ENCODE peak calls at places on chromosomes 12 and 14, in six cellular contexts. T, M, Y, G, F and J are unnamed samples.

GRCh38 chr12:81136519-81136918 is 58.6 kb downstream of the ACSS3 start:
- DNase-seq in T (no peak), M (no peak), Y (no peak), G (no peak), F (no peak), J (no peak)

GRCh38 chr14:60805881-60806569 is 71.5 kb downstream of the MNAT1 start:
- DNase-seq in T (peak), M (peak), Y (no peak), G (no peak), F (no peak), J (peak)

GRCh38 chr12:132771126-132771838 is 9.7 kb upstream of the ANKLE2 start:
- DNase-seq in T (no peak), M (peak), Y (no peak), G (peak), F (no peak), J (peak)

GRCh38 chr14:91940209-91940608 is 7.3 kb downstream of the FBLN5 start:
- DNase-seq in T (no peak), M (no peak), Y (no peak), G (no peak), F (no peak), J (no peak)

GRCh38 chr12:108066583-108067234 is 62.4 kb upstream of the WSCD2 start:
- DNase-seq in T (no peak), M (no peak), Y (no peak), G (no peak), F (no peak), J (no peak)

GRCh38 chr12:49867580-49868341 is 24.9 kb upstream of the BCDIN3D start:
- DNase-seq in T (no peak), M (no peak), Y (peak), G (no peak), F (no peak), J (no peak)

GRCh38 chr12:6229823-6230222 is 29.6 kb downstream of the CD9 start:
- DNase-seq in T (peak), M (peak), Y (no peak), G (peak), F (peak), J (peak)

GRCh38 chr12:89140141-89140540 is 212.2 kb downstream of the DUSP6 start:
- DNase-seq in T (no peak), M (peak), Y (no peak), G (no peak), F (no peak), J (no peak)

GRCh38 chr12:89333564-89334252 is 18.6 kb downstream of the DUSP6 start:
- DNase-seq in T (no peak), M (no peak), Y (no peak), G (peak), F (peak), J (no peak)

GRCh38 chr12:52063986-52064649 is 5.7 kb upstream of the ATG101 start:
- DNase-seq in T (peak), M (peak), Y (no peak), G (peak), F (no peak), J (no peak)

GRCh38 chr14:59283380-59283779 is 94.9 kb downstream of the DAAM1 start:
- DNase-seq in T (peak), M (peak), Y (no peak), G (no peak), F (no peak), J (peak)

GRCh38 chr14:52014601-52015267 is 25.4 kb downstream of the RTRAF start:
- DNase-seq in T (no peak), M (no peak), Y (no peak), G (no peak), F (no peak), J (no peak)

GRCh38 chr12:57734586-57734985 is 4.0 kb downstream of the AGAP2 start:
- DNase-seq in T (no peak), M (no peak), Y (no peak), G (no peak), F (no peak), J (no peak)

GRCh38 chr14:92693998-92694780 is 54.2 kb downstream of the LGMN start:
- DNase-seq in T (no peak), M (peak), Y (no peak), G (no peak), F (no peak), J (no peak)

GRCh38 chr12:107322063-107322462 is 228.7 kb upstream of the CRY1 start:
- DNase-seq in T (no peak), M (no peak), Y (no peak), G (no peak), F (no peak), J (no peak)

GRCh38 chr12:108833355-108833733 is 24.0 kb downstream of the SSH1 start:
- DNase-seq in T (peak), M (peak), Y (no peak), G (no peak), F (no peak), J (peak)

GRCh38 chr12:96233168-96233567 is 39.0 kb downstream of the ELK3 start:
- DNase-seq in T (no peak), M (no peak), Y (no peak), G (no peak), F (peak), J (no peak)

GRCh38 chr12:39467432-39467870 is 24.5 kb upstream of the KIF21A start:
- DNase-seq in T (peak), M (peak), Y (no peak), G (no peak), F (no peak), J (no peak)

GRCh38 chr14:37622231-37622923 is 26.9 kb downstream of the TTC6 start:
- DNase-seq in T (peak), M (peak), Y (no peak), G (no peak), F (no peak), J (no peak)
- H3K4me3 ChIP-seq in T (peak), M (peak), Y (no peak), G (no peak), F (peak), J (peak)

DNA sequence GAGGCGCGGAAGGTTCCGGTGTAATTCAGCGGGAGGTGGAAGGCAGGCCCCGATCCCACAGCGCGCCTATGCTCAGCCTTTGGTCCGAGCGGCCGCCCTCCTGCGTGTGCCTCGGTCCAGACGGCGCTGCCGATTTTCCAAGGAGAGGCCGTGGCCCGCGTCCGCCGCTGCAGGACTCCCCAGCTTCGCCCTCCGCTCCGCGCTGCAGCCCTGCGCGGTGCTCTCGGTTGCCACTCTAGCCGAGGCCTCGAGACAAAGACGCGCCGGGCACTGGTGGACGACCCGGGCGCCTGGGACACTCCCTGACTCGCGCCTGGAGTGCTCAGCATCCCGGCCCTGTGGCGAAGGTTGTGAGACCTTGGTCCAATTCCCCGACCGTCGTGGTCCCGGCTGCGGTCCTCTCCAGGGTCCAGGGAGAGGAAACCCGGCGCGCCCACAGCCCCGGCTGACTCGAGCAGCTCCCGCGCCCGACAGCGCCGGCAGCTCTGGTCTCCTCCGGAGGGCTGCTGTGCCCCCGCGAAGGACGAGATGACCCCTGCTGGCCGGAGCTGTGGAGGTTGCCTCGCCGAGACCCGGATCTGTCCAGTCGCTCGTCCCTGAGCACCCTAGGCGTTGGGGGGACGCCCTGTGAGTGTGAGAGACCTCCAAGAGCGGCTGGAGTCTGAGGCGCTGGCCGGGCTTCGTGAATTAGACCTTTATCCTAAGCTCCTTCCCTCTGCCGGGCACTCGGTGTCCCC is 6.5 kb downstream of the HOXC12 start:
- DNase-seq in T (no peak), M (peak), Y (no peak), G (no peak), F (no peak), J (no peak)
- TF ChIP-seq CTCF in T (peak), M (no peak), Y (no peak), G (no peak), F (no peak), J (no peak)

GRCh38 chr14:101730626-101731186 is 30.8 kb upstream of the PPP2R5C start:
- DNase-seq in T (no peak), M (no peak), Y (no peak), G (no peak), F (no peak), J (no peak)
- H3K4me3 ChIP-seq in T (no peak), M (no peak), Y (no peak), G (no peak), F (no peak), J (no peak)

GRCh38 chr14:32468955-32469354 is 139.9 kb downstream of the AKAP6 start:
- DNase-seq in T (peak), M (peak), Y (no peak), G (no peak), F (peak), J (no peak)

GRCh38 chr14:32471183-32471582 is 142.1 kb downstream of the AKAP6 start:
- DNase-seq in T (no peak), M (no peak), Y (no peak), G (no peak), F (no peak), J (no peak)

GRCh38 chr14:32470161-32470705 is 141.1 kb downstream of the AKAP6 start:
- DNase-seq in T (no peak), M (no peak), Y (no peak), G (no peak), F (no peak), J (no peak)

GRCh38 chr14:32472081-32472480 is 143.0 kb downstream of the AKAP6 start:
- DNase-seq in T (no peak), M (no peak), Y (no peak), G (no peak), F (no peak), J (no peak)

DNA sequence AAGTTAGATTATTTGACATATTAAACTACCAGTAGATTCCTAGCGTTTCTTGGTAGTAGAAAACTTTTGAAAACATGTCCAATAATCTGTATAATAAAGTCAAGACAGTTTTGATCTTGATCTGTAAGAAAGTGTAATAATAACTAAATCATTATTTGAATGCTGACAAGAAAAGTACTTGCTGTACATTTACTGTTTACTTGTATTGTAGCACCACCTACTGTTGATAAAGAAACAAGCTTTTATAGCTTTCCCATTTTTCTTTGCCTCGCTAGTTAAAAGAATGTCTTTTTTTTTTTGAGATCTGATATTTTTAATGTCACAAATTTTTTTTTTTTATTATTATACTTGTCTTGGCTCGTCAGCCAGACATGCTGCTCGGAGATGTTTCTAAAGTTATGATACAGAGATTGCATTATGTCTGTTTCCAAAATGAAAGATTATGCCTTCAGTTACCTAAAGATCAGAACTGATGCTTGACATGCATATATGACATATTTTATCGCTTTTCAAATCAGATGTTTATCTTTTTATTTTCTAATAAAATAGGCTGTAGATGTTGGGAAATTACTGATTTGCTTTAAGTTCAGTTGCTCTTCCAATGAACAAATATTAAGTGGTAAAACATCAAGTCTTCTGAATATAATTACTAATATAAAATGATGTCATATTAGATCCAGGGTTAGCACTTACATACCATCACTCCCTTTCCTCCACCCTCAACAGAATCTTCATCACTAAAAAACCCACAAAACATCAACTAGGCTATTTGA is 140.5 kb downstream of the AKAP6 start:
- DNase-seq in T (peak), M (peak), Y (no peak), G (no peak), F (no peak), J (no peak)
- TF ChIP-seq CTCF in T (peak), M (peak), Y (no peak), G (peak), F (peak), J (peak)

GRCh38 chr14:88323086-88323519 is at the start of gene KCNK10:
- DNase-seq in T (peak), M (peak), Y (no peak), G (no peak), F (no peak), J (no peak)

GRCh38 chr14:88325883-88326282 is 2.8 kb upstream of the KCNK10 start:
- DNase-seq in T (no peak), M (no peak), Y (no peak), G (no peak), F (no peak), J (no peak)

GRCh38 chr14:88321692-88322504 is 1.2 kb downstream of the KCNK10 start:
- DNase-seq in T (no peak), M (no peak), Y (no peak), G (no peak), F (no peak), J (no peak)

GRCh38 chr14:88322505-88323085 is 474 bp downstream of the KCNK10 start:
- DNase-seq in T (no peak), M (no peak), Y (no peak), G (no peak), F (no peak), J (no peak)

DNA sequence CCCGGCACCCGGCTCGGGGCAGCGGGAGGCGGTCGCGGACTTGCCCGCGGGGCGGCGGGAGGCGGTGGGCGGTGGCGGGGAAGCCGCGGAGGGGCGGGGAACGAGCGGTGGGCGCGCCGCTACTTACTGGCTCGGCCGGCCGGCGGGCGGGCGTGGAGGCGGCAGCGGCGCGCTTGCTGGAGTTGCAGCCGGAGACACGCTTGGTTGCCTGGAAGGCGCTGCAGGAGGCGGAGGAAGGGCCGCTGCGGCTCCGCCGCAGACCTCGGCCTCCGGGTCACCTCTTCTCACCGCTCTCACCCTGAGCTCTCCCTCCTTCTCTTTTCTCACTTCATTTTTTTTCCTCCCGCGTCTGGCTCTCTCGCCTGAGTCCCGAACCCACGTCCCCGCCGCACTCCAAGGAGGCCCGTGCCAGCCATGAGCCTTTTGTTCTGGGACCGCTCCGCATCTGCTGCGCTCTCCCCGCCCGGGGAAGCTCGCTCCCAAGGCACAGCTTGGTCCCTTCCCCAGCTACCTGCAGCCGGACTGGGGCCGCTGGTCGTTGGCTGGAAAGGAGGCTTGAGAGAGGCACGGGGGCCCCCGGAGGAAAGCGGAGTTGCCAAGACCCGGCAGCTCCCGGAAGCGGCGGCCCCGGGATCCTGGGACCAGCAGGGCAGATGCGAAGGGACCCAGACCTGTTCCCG is 591 bp upstream of the KCNK10 start:
- DNase-seq in T (no peak), M (peak), Y (no peak), G (no peak), F (no peak), J (no peak)
- H3K4me3 ChIP-seq in T (peak), M (peak), Y (no peak), G (peak), F (peak), J (peak)

GRCh38 chr12:116266220-116266619 is 11.3 kb downstream of the MED13L start:
- DNase-seq in T (peak), M (peak), Y (no peak), G (no peak), F (no peak), J (no peak)
- TF ChIP-seq CTCF in T (peak), M (no peak), Y (no peak), G (no peak), F (no peak), J (no peak)

GRCh38 chr12:53820907-53821306 is 69.1 kb upstream of the CISTR start:
- DNase-seq in T (no peak), M (no peak), Y (no peak), G (no peak), F (no peak), J (no peak)
- H3K4me3 ChIP-seq in T (no peak), M (no peak), Y (no peak), G (no peak), F (no peak), J (no peak)

DNA sequence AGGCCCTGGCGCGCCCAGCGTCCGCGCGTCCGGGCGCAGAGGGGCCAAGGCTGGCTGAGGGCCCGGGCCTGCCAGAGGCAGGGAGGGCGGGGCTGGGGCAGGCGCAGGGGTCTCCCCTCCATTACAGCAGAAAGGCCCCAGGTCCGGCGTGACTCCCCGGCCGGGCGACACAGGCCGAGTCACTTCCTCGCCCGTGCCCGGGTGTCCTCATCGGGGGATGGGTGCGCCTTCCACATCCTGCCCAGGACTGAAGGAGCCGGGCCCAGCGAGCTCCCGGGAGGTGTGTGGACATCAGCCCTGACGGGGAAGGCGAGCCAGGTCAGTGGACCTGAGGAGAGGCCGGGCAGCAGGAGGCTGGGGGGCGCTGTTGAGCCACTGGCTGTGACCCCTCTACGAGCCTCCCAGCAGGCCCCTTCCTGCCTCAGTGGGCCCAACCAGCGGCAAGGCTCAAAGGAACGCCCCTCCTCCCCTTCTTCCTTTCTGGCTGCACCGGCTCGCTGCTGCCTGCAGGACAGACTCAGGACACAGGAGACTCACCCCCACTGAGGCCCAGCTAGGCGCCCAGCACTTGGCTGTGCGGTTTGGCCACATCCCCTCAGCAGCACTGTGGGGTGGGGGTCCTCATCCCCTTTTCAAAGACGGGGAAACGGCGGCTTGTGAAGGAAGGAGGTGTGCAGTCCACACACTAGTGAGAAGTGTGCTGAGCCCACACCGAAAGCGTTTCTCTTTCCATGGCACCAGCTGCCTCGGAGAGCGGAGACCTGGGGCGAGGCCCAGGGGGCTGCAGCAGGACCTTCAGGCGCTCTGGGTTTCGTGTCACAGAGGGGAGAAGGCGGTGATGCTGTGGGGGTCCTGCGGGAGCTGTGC is 606 bp downstream of the TNFAIP2 start:
- DNase-seq in T (no peak), M (peak), Y (peak), G (no peak), F (peak), J (no peak)
- TF ChIP-seq CTCF in T (peak), M (peak), Y (no peak), G (no peak), F (peak), J (peak)

DNA sequence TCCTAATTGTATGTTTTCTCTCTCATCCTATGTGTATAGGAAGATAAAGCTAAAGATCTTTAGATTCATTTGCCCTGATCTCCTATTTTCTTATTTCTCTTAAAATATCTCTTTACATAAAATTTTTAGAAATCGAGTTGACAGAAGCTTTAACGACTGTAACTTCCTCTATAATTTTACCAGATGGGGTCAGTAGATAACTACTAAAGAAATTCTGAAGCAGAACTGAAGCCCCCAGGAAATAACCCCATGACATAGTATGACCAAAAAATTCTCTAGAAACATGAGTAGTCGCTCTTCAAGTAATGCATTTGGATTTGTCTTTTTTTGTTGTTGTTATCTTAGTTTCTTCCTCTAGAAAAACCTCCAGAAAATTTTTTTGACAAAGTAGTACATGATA is 288.0 kb downstream of the ERC1 start:
- DNase-seq in T (peak), M (no peak), Y (no peak), G (no peak), F (no peak), J (no peak)
- H3K4me3 ChIP-seq in T (no peak), M (no peak), Y (no peak), G (no peak), F (no peak), J (no peak)

DNA sequence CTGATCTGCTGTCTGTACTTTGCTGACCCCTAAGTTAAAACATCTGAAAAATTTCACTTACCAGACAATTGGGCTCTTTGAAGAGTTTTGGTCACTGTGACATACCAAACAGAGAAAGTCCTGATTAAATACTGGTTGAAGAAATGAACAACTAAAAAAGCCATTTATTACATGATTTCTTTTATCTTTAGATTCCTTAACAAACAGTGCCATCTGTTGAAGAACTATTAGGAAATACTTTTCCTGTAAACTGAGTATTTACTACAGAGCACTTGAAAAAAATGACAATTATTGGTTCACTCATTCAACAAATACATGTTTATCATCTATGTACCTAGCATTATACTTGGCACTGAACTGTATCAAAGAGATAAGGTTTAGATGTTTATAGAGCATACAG is 6.5 kb upstream of the WASHC4 start:
- DNase-seq in T (no peak), M (peak), Y (no peak), G (no peak), F (no peak), J (no peak)
- TF ChIP-seq CTCF in T (no peak), M (no peak), Y (no peak), G (no peak), F (no peak), J (peak)